ENCODE peak calls at places on chromosomes 5 and 9, in six cellular contexts. A is H1, X is H9, J is IMR-90, C is mesenchymal stem cell, V is neuronal stem cell. N is an unnamed sample. For H3K4me1, the result is how much of the 10 kb centered on the place peaks cover.

GRCh38 chr9:96413312-96414221 is 4.6 kb downstream of the ZNF367 start:
- DNase-seq in A (no peak), X (no peak), C (no peak), V (no peak), J (no peak), N (no peak)

GRCh38 chr9:129331772-129332512 is 153.9 kb upstream of the IER5L start:
- DNase-seq in X (no peak), C (no peak), J (no peak), V (no peak), A (no peak), N (peak)

GRCh38 chr9:22382331-22382730 is 64.3 kb upstream of the DMRTA1 start:
- DNase-seq in A (no peak), J (no peak), C (no peak), V (no peak), X (no peak), N (no peak)

GRCh38 chr9:110744753-110745522 is 76.3 kb downstream of the MUSK start:
- DNase-seq in V (no peak), C (peak), J (peak), X (no peak), A (no peak), N (peak)

GRCh38 chr5:142770650-142771609 is 753 bp downstream of the ARHGAP26 start:
- DNase-seq in X (peak), C (peak), A (no peak), V (peak), J (no peak), N (peak)

GRCh38 chr9:8762676-8763075 is 963.1 kb upstream of the DMAC1 start:
- DNase-seq in V (no peak), J (no peak), C (no peak), X (peak), A (no peak), N (peak)

GRCh38 chr9:136261686-136262430 is 16.2 kb upstream of the QSOX2 start:
- DNase-seq in J (no peak), V (no peak), C (no peak), A (no peak), X (no peak), N (no peak)

GRCh38 chr5:154881986-154882385 is 23.6 kb downstream of the CNOT8 start:
- DNase-seq in V (no peak), C (no peak), A (no peak), X (no peak), J (no peak), N (no peak)

GRCh38 chr5:7878381-7878873 is 9.5 kb downstream of the MTRR start:
- DNase-seq in V (no peak), J (peak), C (no peak), X (no peak), A (no peak), N (no peak)

GRCh38 chr5:99004960-99005359 is 76.2 kb upstream of the CHD1 start:
- DNase-seq in A (no peak), X (no peak), J (no peak), V (no peak), C (no peak), N (no peak)

GRCh38 chr5:67998709-67999251 is 216.8 kb upstream of the PIK3R1 start:
- DNase-seq in J (peak), X (peak), V (no peak), A (no peak), C (peak), N (peak)

GRCh38 chr5:56011835-56012234 is 17.1 kb upstream of the IL6ST start:
- DNase-seq in A (no peak), X (no peak), V (no peak), C (peak), J (peak), N (no peak)

GRCh38 chr9:137461663-137462395 is 2.7 kb upstream of the NSMF start:
- DNase-seq in C (peak), X (peak), V (no peak), A (peak), J (no peak), N (peak)

GRCh38 chr5:11793396-11793795 is 110.8 kb downstream of the CTNND2 start:
- DNase-seq in J (no peak), A (no peak), C (no peak), X (no peak), V (no peak), N (no peak)

GRCh38 chr9:135604437-135605237 is 34.7 kb downstream of the GLT6D1 start:
- DNase-seq in J (no peak), C (no peak), V (no peak), X (peak), A (no peak), N (no peak)

GRCh38 chr9:110028281-110029075 is 179.5 kb downstream of the C9orf152 start:
- DNase-seq in X (no peak), A (no peak), J (no peak), V (no peak), C (peak), N (no peak)

GRCh38 chr9:4238522-4238921 is 61.3 kb downstream of the GLIS3 start:
- DNase-seq in A (no peak), J (peak), C (peak), V (no peak), X (no peak), N (no peak)

GRCh38 chr5:160471761-160472160 is 50.1 kb downstream of the PTTG1 start:
- DNase-seq in A (no peak), C (no peak), V (no peak), J (no peak), X (no peak), N (no peak)

GRCh38 chr5:14816374-14816998 is 55.1 kb downstream of the ANKH start:
- DNase-seq in A (no peak), J (no peak), C (no peak), V (no peak), X (no peak), N (no peak)

GRCh38 chr9:127264462-127265040 is at the start of gene GARNL3:
- DNase-seq in A (no peak), C (no peak), J (no peak), X (no peak), V (no peak), N (no peak)

GRCh38 chr9:97864396-97864795 is 11.4 kb downstream of the FOXE1 start:
- DNase-seq in X (no peak), A (no peak), J (no peak), C (no peak), V (no peak), N (no peak)

GRCh38 chr5:172904643-172905345 is 54.4 kb upstream of the RPL26L1 start:
- DNase-seq in A (no peak), X (peak), C (peak), J (peak), V (no peak), N (peak)

GRCh38 chr5:35484241-35484640 is 133.4 kb upstream of the SPEF2 start:
- DNase-seq in X (no peak), V (no peak), J (no peak), A (no peak), C (no peak), N (no peak)

GRCh38 chr9:129138476-129139232 is 27.4 kb downstream of the PTPA start:
- DNase-seq in C (peak), V (no peak), A (no peak), X (no peak), J (peak), N (no peak)

GRCh38 chr5:131979816-131980215 is 31.6 kb downstream of the ACSL6 start:
- DNase-seq in A (no peak), J (no peak), V (no peak), X (no peak), C (no peak), N (no peak)

GRCh38 chr9:517993-518392 is 303.3 kb downstream of the DOCK8 start:
- DNase-seq in J (no peak), V (no peak), C (no peak), X (no peak), A (no peak), N (no peak)

GRCh38 chr9:61666849-61667371 is 477.1 kb downstream of the SPATA31A7 start:
- DNase-seq in A (no peak), V (no peak), J (no peak), X (peak), C (no peak), N (no peak)

GRCh38 chr5:1552469-1553255 is 28.9 kb upstream of the LPCAT1 start:
- DNase-seq in C (no peak), X (no peak), A (no peak), J (no peak), V (peak), N (no peak)

GRCh38 chr5:123359454-123359853 is 63.7 kb downstream of the CEP120 start:
- DNase-seq in C (no peak), V (no peak), X (no peak), A (no peak), J (no peak), N (no peak)

GRCh38 chr5:123360910-123361309 is 62.3 kb downstream of the CEP120 start:
- DNase-seq in C (no peak), X (no peak), V (no peak), J (no peak), A (no peak), N (no peak)

GRCh38 chr5:123358304-123358703 is 64.9 kb downstream of the CEP120 start:
- DNase-seq in X (no peak), V (no peak), C (no peak), A (no peak), J (no peak), N (no peak)

GRCh38 chr5:123358751-123359150 is 64.5 kb downstream of the CEP120 start:
- DNase-seq in X (no peak), C (peak), J (peak), V (no peak), A (no peak), N (no peak)

DNA sequence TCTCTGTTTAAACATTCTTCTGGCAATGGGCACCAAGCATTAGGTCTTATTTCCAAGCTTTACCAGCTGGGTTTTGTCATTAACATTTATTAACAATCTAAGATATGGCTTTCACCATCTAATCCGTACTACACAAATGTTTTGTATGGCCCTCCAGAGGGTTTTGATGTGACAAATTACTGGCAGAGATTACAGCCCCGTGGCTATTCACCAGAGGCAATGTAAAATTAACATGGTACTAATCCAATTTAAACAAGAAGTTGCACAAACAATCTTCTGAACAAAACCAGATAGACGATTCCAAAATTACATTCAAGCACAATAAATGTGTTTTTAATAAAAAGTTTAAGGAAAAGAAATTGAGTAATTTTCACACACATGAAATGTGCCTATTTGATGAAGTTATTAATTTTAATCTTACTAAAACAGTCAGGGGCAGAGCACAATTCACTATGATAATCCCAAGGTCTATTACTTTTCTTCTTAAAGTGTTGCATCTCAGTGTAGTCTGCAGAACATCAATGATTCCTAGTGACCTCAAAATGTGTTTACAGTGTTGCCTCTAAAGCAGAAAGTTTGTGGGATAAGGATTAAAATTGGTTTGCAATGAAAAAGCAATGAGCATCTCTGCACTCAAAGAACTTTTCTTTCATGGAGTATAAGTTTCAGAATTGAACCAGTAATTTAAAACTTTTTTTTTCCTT is 63.2 kb downstream of the CEP120 start:
- DNase-seq in C (no peak), V (no peak), A (no peak), X (no peak), J (no peak), N (no peak)
- H2BK15ac ChIP-seq in C (no peak), V (no peak), A (no peak), X (no peak), J (no peak), N (no peak)

DNA sequence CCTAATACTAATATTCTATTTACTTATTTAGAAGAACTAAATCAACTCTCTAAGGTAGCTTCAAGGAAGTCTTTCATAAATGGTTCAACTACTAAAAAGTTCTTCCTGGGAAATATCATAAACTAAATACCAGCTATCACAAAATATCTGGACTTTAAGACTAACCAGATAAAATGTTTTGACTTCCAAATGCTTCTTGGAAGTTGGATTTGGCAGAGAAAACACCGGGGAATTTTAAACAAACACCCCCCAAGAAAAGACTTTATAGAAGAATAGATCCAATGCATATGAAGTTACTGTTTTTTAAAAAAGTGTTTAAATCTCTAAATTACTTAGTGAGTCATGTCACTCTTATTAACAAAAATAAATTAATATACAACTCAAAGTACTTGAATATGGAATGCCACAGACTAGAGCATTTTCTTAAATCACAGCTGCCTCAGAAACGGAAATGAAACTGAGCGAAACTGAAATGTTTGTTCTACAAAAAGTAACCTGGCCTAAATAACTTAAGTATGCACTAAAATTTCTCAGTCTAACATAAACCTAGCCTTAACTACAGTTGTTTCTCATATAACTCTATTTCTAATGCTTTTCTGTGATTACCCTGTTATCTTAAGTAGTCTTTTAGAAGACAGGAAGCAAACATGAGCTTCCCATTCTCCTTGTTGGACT is 6.8 kb downstream of the ABCA1 start:
- DNase-seq in V (no peak), J (no peak), X (no peak), A (no peak), C (no peak), N (no peak)
- H3K4me1 ChIP-seq in V (under half), J (under half), X (under half), A (under half), C (under half), N (under half)

GRCh38 chr5:112787261-112787660 is 49.6 kb downstream of the APC start:
- DNase-seq in X (no peak), V (no peak), C (peak), J (peak), A (no peak), N (no peak)
- H2BK15ac ChIP-seq in X (no peak), V (no peak), C (no peak), J (no peak), A (no peak), N (no peak)

DNA sequence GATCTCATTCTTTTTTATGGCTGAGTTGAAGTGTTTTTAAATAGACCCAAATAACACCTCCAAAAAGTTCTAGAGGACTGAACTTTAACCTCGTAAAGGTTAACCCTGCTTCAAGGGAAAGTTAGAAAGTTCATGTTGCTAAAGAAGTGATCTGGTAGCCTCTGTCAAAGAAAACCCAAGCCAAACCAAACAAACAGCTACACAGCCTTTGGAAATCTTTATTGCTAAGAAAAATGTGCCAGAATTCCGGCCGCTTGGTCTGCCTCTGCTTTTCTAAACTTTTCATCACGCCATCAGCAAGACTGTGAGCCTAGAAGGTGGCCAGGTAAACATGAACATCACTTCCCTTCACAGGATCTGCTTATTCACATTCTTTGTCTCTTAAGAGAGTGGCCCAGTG is 17.9 kb downstream of the FUBP3 start:
- DNase-seq in A (no peak), J (no peak), X (no peak), C (no peak), V (no peak), N (no peak)
- H3K4me1 ChIP-seq in A (under half), J (under half), X (under half), C (under half), V (under half), N (under half)

GRCh38 chr9:112894699-112895098 is 4.0 kb upstream of the SLC46A2 start:
- DNase-seq in A (no peak), C (peak), V (no peak), X (no peak), J (no peak), N (no peak)

GRCh38 chr9:112894031-112894430 is 3.4 kb upstream of the SLC46A2 start:
- DNase-seq in V (no peak), X (no peak), J (peak), C (peak), A (no peak), N (no peak)

GRCh38 chr9:112896131-112896530 is 5.5 kb upstream of the SLC46A2 start:
- DNase-seq in A (no peak), V (no peak), X (no peak), J (no peak), C (no peak), N (no peak)

GRCh38 chr9:112900901-112901300 is 10.2 kb upstream of the SLC46A2 start:
- DNase-seq in C (no peak), J (no peak), V (no peak), X (no peak), A (no peak), N (no peak)

DNA sequence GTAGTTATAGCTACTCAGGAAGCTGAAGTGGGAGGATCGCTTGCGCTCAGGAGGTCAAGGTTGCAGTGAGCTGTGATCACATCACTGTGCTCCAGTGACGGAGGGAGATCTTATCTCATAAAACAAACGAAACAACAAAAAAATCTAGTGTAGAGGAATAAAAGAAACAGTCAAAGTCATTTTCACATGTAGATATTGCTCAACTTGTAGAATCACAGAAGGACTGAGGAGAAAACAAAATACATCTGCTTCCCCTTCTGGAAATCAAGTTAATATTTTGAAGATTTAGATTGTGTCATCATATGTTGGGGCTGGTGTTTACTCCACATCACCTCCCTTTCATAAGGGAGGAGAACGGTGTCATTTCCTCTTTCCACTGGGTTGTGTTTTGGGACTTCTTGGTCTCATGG is 8.2 kb upstream of the SLC46A2 start:
- DNase-seq in J (no peak), C (no peak), X (no peak), V (no peak), A (no peak), N (no peak)
- H2BK15ac ChIP-seq in J (no peak), C (no peak), X (no peak), V (no peak), A (no peak), N (no peak)

GRCh38 chr9:123326030-123326586 is 29.9 kb upstream of the CRB2 start:
- DNase-seq in A (no peak), J (no peak), X (no peak), V (no peak), C (no peak), N (no peak)
- H3K4me1 ChIP-seq in A (under half), J (under half), X (under half), V (under half), C (under half), N (under half)

DNA sequence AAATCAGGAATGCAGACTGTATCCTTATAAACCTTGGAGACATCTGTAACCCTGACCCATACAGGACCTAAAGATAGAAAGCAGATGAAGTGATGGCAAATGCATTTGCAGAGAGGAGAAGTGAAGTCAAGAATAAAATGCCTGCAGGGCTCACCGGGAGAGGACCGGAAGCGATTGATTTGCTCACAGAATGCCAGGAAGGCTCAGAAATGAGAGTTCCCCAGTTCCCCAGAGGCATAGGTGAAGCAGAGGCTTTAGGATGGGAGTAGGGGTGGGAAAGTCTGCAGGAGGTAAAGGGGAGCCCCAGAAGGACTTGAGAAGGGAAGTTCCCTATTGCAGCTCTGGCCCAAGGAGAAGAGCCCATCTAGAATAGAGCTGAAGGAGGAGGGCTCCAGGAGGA is 63.9 kb upstream of the TNFAIP8 start:
- DNase-seq in C (no peak), V (no peak), J (no peak), X (no peak), A (no peak), N (no peak)
- H2BK15ac ChIP-seq in C (no peak), V (no peak), J (no peak), X (no peak), A (no peak), N (no peak)

N was measured in mesendoderm.